ENCODE peak calls at places on chromosomes 16 and 17, in eight cellular contexts. X, D, G, U, A, S, H and F are unnamed samples.

GRCh38 chr16:58236231-58236690 is 38.4 kb upstream of the CSNK2A2 start:
- DNase-seq in G (peak; percentile 71), D (peak; percentile 56), S (peak; percentile 71), U (peak; percentile 56), H (peak; percentile 78), X (peak; percentile 79), A (peak; percentile 55), F (peak; percentile 83)

GRCh38 chr17:28908640-28909098 is 5.8 kb upstream of the DHRS13 start:
- DNase-seq in D (peak; percentile 88), X (peak; percentile 61), U (no peak), G (peak; percentile 76), S (no peak), H (no peak), A (peak; percentile 69), F (no peak)

GRCh38 chr17:51015145-51015558 is 105.5 kb downstream of the SPAG9 start:
- DNase-seq in A (no peak), X (peak; percentile 21), G (no peak), D (peak; percentile 78), S (no peak), U (no peak), H (no peak), F (no peak)

GRCh38 chr16:21599994-21600773 is 807 bp downstream of the METTL9 start:
- DNase-seq in S (no peak), D (peak; percentile 40), A (no peak), X (peak; percentile 44), G (no peak), H (peak; percentile 69), U (peak; percentile 16), F (peak; percentile 11)

GRCh38 chr17:38606646-38607611 is 1.2 kb upstream of the SRCIN1 start:
- DNase-seq in H (no peak), A (no peak), G (no peak), X (no peak), U (peak; percentile 33), S (peak; percentile 49), D (no peak), F (no peak)

GRCh38 chr17:5446786-5447185 is 7.8 kb upstream of the C1QBP start:
- DNase-seq in A (no peak), H (no peak), D (no peak), X (no peak), G (no peak), U (no peak), S (no peak), F (no peak)

GRCh38 chr16:785563-786535 is 2.3 kb downstream of the RPUSD1 start:
- DNase-seq in X (peak; percentile 85), H (peak; percentile 75), A (peak; percentile 38), D (peak; percentile 41), U (peak; percentile 79), S (peak; percentile 82), G (peak; percentile 44), F (no peak)

GRCh38 chr16:84228321-84228838 is 11.4 kb downstream of the KCNG4 start:
- DNase-seq in U (peak; percentile 86), H (no peak), A (peak; percentile 86), D (peak; percentile 85), G (peak; percentile 78), S (no peak), X (peak; percentile 64), F (no peak)

GRCh38 chr16:67277999-67278772 is 1.1 kb upstream of the PLEKHG4 start:
- DNase-seq in G (no peak), D (peak; percentile 83), H (no peak), A (peak; percentile 32), S (no peak), X (peak; percentile 42), U (peak; percentile 25), F (no peak)

GRCh38 chr16:72990003-72990521 is 57.9 kb downstream of the ZFHX3 start:
- DNase-seq in H (no peak), A (peak; percentile 94), U (peak; percentile 84), D (peak; percentile 88), S (peak; percentile 61), X (peak; percentile 53), G (peak; percentile 73), F (no peak)

GRCh38 chr17:7204828-7205461 is 14.7 kb downstream of the DLG4 start:
- DNase-seq in X (peak; percentile 91), H (peak; percentile 95), U (peak; percentile 41), D (peak; percentile 85), G (peak; percentile 90), A (peak; percentile 83), S (peak; percentile 80), F (peak; percentile 73)

GRCh38 chr16:80803341-80804060 is 897 bp downstream of the CDYL2 start:
- DNase-seq in H (peak; percentile 21), A (no peak), S (peak; percentile 45), X (peak; percentile 53), U (no peak), D (peak; percentile 11), G (no peak), F (no peak)

GRCh38 chr17:6923385-6923784 is 72.5 kb upstream of the ALOX12 start:
- DNase-seq in U (no peak), X (no peak), A (no peak), G (no peak), S (no peak), H (no peak), D (no peak), F (no peak)

GRCh38 chr17:42339221-42339620 is 49.0 kb downstream of the STAT3 start:
- DNase-seq in G (no peak), U (no peak), H (no peak), X (no peak), S (no peak), A (no peak), D (no peak), F (no peak)

GRCh38 chr16:54050281-54051210 is 236.0 kb downstream of the IRX3 start:
- DNase-seq in U (no peak), S (no peak), G (no peak), D (no peak), X (peak; percentile 15), A (no peak), H (no peak), F (no peak)

GRCh38 chr16:89191901-89192184 is 8.5 kb downstream of the SLC22A31 start:
- DNase-seq in S (no peak), A (no peak), X (no peak), U (no peak), G (no peak), H (no peak), D (no peak), F (no peak)

GRCh38 chr16:1961651-1962067 is 2.3 kb downstream of the NDUFB10 start:
- DNase-seq in G (no peak), A (no peak), H (peak; percentile 59), X (no peak), S (no peak), U (no peak), D (no peak), F (no peak)

DNA sequence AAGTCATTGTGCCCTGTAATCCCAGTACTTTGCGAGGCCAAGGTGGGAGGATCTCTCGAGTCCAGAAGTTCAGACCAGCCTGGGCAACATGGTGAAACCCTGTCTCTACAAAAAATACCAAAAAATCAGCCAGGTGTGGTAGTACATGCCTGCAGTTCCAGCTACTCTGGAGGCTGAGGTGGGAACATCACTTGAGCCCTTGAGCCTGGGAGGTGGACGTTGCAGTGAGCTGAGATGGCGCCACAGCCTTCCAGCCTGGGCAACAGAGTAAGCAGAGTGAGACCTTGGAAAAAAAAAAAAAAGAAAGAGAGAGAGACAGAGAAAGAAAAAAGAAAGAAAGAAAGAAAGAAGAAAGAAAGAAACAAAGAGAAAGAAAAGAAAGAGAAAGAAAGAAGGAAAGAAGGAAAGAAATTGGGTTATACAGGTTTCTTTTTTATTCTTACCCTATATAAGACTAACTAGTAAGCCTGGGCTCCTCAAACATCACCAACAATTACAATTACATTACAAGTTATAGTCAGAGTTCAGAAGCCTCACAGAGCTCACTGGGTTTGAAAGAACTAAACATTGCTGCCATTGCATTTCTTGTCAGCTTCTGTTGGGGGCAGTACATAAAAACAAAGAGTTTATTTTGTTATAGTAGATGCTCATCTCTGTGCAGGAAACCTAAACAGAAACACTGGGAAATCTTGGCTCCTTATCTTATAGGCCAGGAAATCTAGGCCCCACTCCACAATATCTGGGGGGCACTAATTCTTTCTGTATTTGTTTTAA is 6.7 kb upstream of the ABCA9 start:
- DNase-seq in H (peak; percentile 52), G (no peak), D (no peak), A (no peak), X (no peak), U (no peak), S (no peak), F (no peak)
- TF ChIP-seq CTCF in H (peak; percentile 77), G (no peak), D (peak; percentile 11), A (no peak), X (peak; percentile 8), U (no peak), S (no peak), F (no peak)

GRCh38 chr17:27489045-27489715 is 32.9 kb downstream of the KSR1 start:
- DNase-seq in D (peak; percentile 81), X (peak; percentile 41), A (peak; percentile 91), H (no peak), G (peak; percentile 68), U (peak; percentile 80), S (peak; percentile 50), F (no peak)

GRCh38 chr17:27491713-27492190 is 35.5 kb downstream of the KSR1 start:
- DNase-seq in A (no peak), H (no peak), D (no peak), G (no peak), U (no peak), X (peak; percentile 26), S (no peak), F (no peak)

GRCh38 chr17:27488263-27488662 is 32.0 kb downstream of the KSR1 start:
- DNase-seq in U (no peak), H (no peak), X (no peak), S (no peak), D (no peak), G (no peak), A (no peak), F (no peak)

GRCh38 chr17:27492470-27492869 is 36.2 kb downstream of the KSR1 start:
- DNase-seq in X (no peak), S (no peak), G (no peak), A (no peak), U (no peak), D (no peak), H (no peak), F (no peak)

GRCh38 chr17:27490391-27490790 is 34.1 kb downstream of the KSR1 start:
- DNase-seq in H (no peak), G (no peak), S (no peak), D (no peak), A (no peak), U (no peak), X (no peak), F (no peak)
- H3K4me1 ChIP-seq in H (peaks cover 6% of the 10 kb centered on the region), G (peaks cover 10% of the 10 kb centered on the region), S (peaks cover 54% of the 10 kb centered on the region), D (peaks cover 8% of the 10 kb centered on the region), A (peaks cover 29% of the 10 kb centered on the region), U (peaks cover 24% of the 10 kb centered on the region), X (peaks cover 63% of the 10 kb centered on the region), F (peaks cover 34% of the 10 kb centered on the region)

DNA sequence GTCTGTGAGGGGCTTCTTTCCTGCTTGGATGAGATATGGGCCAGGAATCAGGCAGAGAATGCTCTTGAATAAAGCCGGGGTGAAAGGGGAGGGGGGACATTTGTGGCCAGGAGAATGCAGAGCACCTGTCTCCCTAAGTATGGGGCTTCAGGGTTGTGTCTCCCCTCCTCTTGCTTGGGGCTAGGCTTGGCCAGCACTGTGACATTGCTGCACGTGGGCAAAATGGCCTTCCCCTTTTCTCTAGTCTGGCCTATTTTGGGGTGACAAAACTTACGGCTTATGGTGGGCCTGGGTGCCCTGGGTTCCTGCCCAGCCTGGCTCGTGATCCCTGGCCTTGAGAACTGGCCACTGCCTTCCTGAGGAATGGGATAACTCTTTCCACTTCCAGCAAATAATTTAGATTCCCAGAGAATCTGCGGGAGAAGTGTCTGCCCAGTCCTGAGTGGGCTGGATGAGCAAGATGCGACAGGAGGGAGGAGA is 5.6 kb downstream of the NFE2L1 start:
- DNase-seq in H (no peak), G (no peak), A (no peak), S (no peak), U (no peak), D (no peak), X (no peak), F (no peak)
- H3K36me3 ChIP-seq in H (peaks cover 79% of the 10 kb centered on the region), G (no peaks in the 10 kb centered on the region), A (peaks cover 36% of the 10 kb centered on the region), S (peaks cover 73% of the 10 kb centered on the region), U (peaks cover 43% of the 10 kb centered on the region), D (peaks cover 18% of the 10 kb centered on the region), X (no peaks in the 10 kb centered on the region), F (peaks cover 37% of the 10 kb centered on the region)

GRCh38 chr17:77741109-77741508 is 217.4 kb upstream of the TNRC6C start:
- DNase-seq in D (no peak), H (peak; percentile 37), G (no peak), A (no peak), X (no peak), U (no peak), S (no peak), F (no peak)
- TF ChIP-seq CTCF in D (peak; percentile 39), H (peak; percentile 95), G (no peak), A (no peak), X (peak; percentile 26), U (peak; percentile 36), S (no peak), F (peak; percentile 36)